ENCODE peak calls at places on chromosome 21, in five cellular contexts. One of them, this sample, is unnamed.

GRCh38 chr21:18274370-18274769 is 29.7 kb downstream of the CHODL start:
- DNase-seq in germinal center: no peak
- DNase-seq in iPS-NIHi11: no peak
- DNase-seq in heart left ventricle: no peak
- DNase-seq in immature natural killer cell: no peak
- DNase-seq in this sample: no peak

GRCh38 chr21:35565204-35565611 is 495.1 kb downstream of the SETD4 start:
- DNase-seq in immature natural killer cell: no peak
- DNase-seq in heart left ventricle: peak; percentile 70
- DNase-seq in germinal center: no peak
- DNase-seq in iPS-NIHi11: peak; percentile 7
- DNase-seq in this sample: peak; percentile 88

GRCh38 chr21:42238185-42238934 is 19.4 kb downstream of the ABCG1 start:
- DNase-seq in germinal center: no peak
- DNase-seq in immature natural killer cell: peak; percentile 65
- DNase-seq in heart left ventricle: no peak
- DNase-seq in iPS-NIHi11: no peak
- DNase-seq in this sample: no peak

GRCh38 chr21:45581322-45581712 is 39.1 kb upstream of the SLC19A1 start:
- DNase-seq in germinal center: no peak
- DNase-seq in heart left ventricle: no peak
- DNase-seq in immature natural killer cell: no peak
- DNase-seq in iPS-NIHi11: no peak
- DNase-seq in this sample: no peak

GRCh38 chr21:36725793-36726386 is 27.0 kb downstream of the SIM2 start:
- DNase-seq in iPS-NIHi11: no peak
- DNase-seq in germinal center: no peak
- DNase-seq in immature natural killer cell: no peak
- DNase-seq in heart left ventricle: no peak
- DNase-seq in this sample: no peak

GRCh38 chr21:33817663-33818433 is 97.8 kb downstream of the ATP5PO start:
- DNase-seq in heart left ventricle: no peak
- DNase-seq in iPS-NIHi11: no peak
- DNase-seq in immature natural killer cell: no peak
- DNase-seq in germinal center: no peak
- DNase-seq in this sample: peak; percentile 29

GRCh38 chr21:28705616-28706015 is 287.1 kb downstream of the LTN1 start:
- DNase-seq in germinal center: no peak
- DNase-seq in immature natural killer cell: no peak
- DNase-seq in iPS-NIHi11: no peak
- DNase-seq in heart left ventricle: no peak
- DNase-seq in this sample: peak; percentile 31

GRCh38 chr21:32597205-32597604 is 11.9 kb upstream of the TCP10L start:
- DNase-seq in immature natural killer cell: no peak
- DNase-seq in germinal center: no peak
- DNase-seq in iPS-NIHi11: no peak
- DNase-seq in heart left ventricle: no peak
- DNase-seq in this sample: peak; percentile 94

GRCh38 chr21:33384851-33385331 is 18.3 kb upstream of the IFNGR2 start:
- DNase-seq in germinal center: no peak
- DNase-seq in heart left ventricle: no peak
- DNase-seq in immature natural killer cell: peak; percentile 88
- DNase-seq in iPS-NIHi11: no peak
- DNase-seq in this sample: no peak

GRCh38 chr21:46211786-46212720 is 16.5 kb downstream of the LSS start:
- DNase-seq in heart left ventricle: no peak
- DNase-seq in iPS-NIHi11: no peak
- DNase-seq in immature natural killer cell: no peak
- DNase-seq in germinal center: no peak
- DNase-seq in this sample: no peak

GRCh38 chr21:33541105-33541711 is 709 bp downstream of the GART start:
- DNase-seq in heart left ventricle: no peak
- DNase-seq in iPS-NIHi11: no peak
- DNase-seq in immature natural killer cell: no peak
- DNase-seq in germinal center: peak; percentile 26
- DNase-seq in this sample: peak; percentile 18

GRCh38 chr21:39430016-39430415 is 15.6 kb downstream of the LCA5L start:
- DNase-seq in immature natural killer cell: no peak
- DNase-seq in iPS-NIHi11: no peak
- DNase-seq in heart left ventricle: no peak
- DNase-seq in germinal center: no peak
- DNase-seq in this sample: no peak

GRCh38 chr21:34220556-34221195 is 143.1 kb upstream of the KCNE2 start:
- DNase-seq in germinal center: no peak
- DNase-seq in iPS-NIHi11: no peak
- DNase-seq in immature natural killer cell: no peak
- DNase-seq in heart left ventricle: no peak
- DNase-seq in this sample: no peak

GRCh38 chr21:15264084-15264483 is 199.3 kb upstream of the NRIP1 start:
- DNase-seq in germinal center: no peak
- DNase-seq in immature natural killer cell: no peak
- DNase-seq in heart left ventricle: no peak
- DNase-seq in iPS-NIHi11: no peak
- DNase-seq in this sample: no peak

GRCh38 chr21:35475768-35476167 is 426.7 kb upstream of the RUNX1 start:
- DNase-seq in heart left ventricle: no peak
- DNase-seq in iPS-NIHi11: no peak
- DNase-seq in immature natural killer cell: no peak
- DNase-seq in germinal center: no peak
- DNase-seq in this sample: peak; percentile 80

GRCh38 chr21:42121792-42122191 is 50.7 kb downstream of the UMODL1 start:
- DNase-seq in immature natural killer cell: no peak
- DNase-seq in heart left ventricle: no peak
- DNase-seq in iPS-NIHi11: no peak
- DNase-seq in germinal center: no peak
- DNase-seq in this sample: no peak

GRCh38 chr21:41772351-41773080 is 5.7 kb upstream of the RIPK4 start:
- DNase-seq in immature natural killer cell: no peak
- DNase-seq in germinal center: no peak
- DNase-seq in heart left ventricle: no peak
- DNase-seq in iPS-NIHi11: no peak
- DNase-seq in this sample: no peak

GRCh38 chr21:23438081-23438480 is 2169.2 kb downstream of the MRPL39 start:
- DNase-seq in immature natural killer cell: no peak
- DNase-seq in iPS-NIHi11: no peak
- DNase-seq in germinal center: no peak
- DNase-seq in heart left ventricle: no peak
- DNase-seq in this sample: no peak

GRCh38 chr21:44706706-44707615 is 4.4 kb downstream of the TSPEAR start:
- DNase-seq in germinal center: no peak
- DNase-seq in iPS-NIHi11: no peak
- DNase-seq in heart left ventricle: no peak
- DNase-seq in immature natural killer cell: no peak
- DNase-seq in this sample: no peak

GRCh38 chr21:39703578-39703977 is 41.4 kb upstream of the IGSF5 start:
- DNase-seq in iPS-NIHi11: no peak
- DNase-seq in heart left ventricle: no peak
- DNase-seq in germinal center: no peak
- DNase-seq in immature natural killer cell: no peak
- DNase-seq in this sample: no peak

GRCh38 chr21:14358775-14359174 is 24.2 kb downstream of the HSPA13 start:
- DNase-seq in immature natural killer cell: no peak
- DNase-seq in germinal center: no peak
- DNase-seq in heart left ventricle: no peak
- DNase-seq in iPS-NIHi11: no peak
- DNase-seq in this sample: peak; percentile 4

GRCh38 chr21:18725653-18726052 is 322.1 kb upstream of the TMPRSS15 start:
- DNase-seq in immature natural killer cell: no peak
- DNase-seq in heart left ventricle: no peak
- DNase-seq in iPS-NIHi11: peak; percentile 29
- DNase-seq in germinal center: no peak
- DNase-seq in this sample: no peak

GRCh38 chr21:40208960-40209359 is 341.7 kb downstream of the PCP4 start:
- DNase-seq in iPS-NIHi11: no peak
- DNase-seq in germinal center: no peak
- DNase-seq in heart left ventricle: no peak
- DNase-seq in immature natural killer cell: no peak
- DNase-seq in this sample: no peak

GRCh38 chr21:46214478-46215340 is 13.9 kb downstream of the LSS start:
- DNase-seq in iPS-NIHi11: no peak
- DNase-seq in immature natural killer cell: no peak
- DNase-seq in heart left ventricle: no peak
- DNase-seq in germinal center: no peak
- DNase-seq in this sample: no peak

GRCh38 chr21:38533887-38534286 is 35.6 kb upstream of the ERG start:
- DNase-seq in immature natural killer cell: no peak
- DNase-seq in iPS-NIHi11: no peak
- DNase-seq in heart left ventricle: no peak
- DNase-seq in germinal center: no peak
- DNase-seq in this sample: no peak

GRCh38 chr21:44947111-44947929 is 7.5 kb downstream of the SLX9 start:
- DNase-seq in iPS-NIHi11: no peak
- DNase-seq in heart left ventricle: peak; percentile 66
- DNase-seq in germinal center: no peak
- DNase-seq in immature natural killer cell: no peak
- DNase-seq in this sample: no peak

GRCh38 chr21:33377221-33377620 is 26.0 kb upstream of the IFNGR2 start:
- DNase-seq in heart left ventricle: no peak
- DNase-seq in germinal center: no peak
- DNase-seq in iPS-NIHi11: no peak
- DNase-seq in immature natural killer cell: no peak
- DNase-seq in this sample: no peak

GRCh38 chr21:31538821-31539220 is 120.7 kb upstream of the SOD1 start:
- DNase-seq in iPS-NIHi11: no peak
- DNase-seq in immature natural killer cell: no peak
- DNase-seq in heart left ventricle: no peak
- DNase-seq in germinal center: no peak
- DNase-seq in this sample: no peak

GRCh38 chr21:34075760-34076159 is 2.4 kb downstream of the MRPS6 start:
- DNase-seq in heart left ventricle: no peak
- DNase-seq in germinal center: no peak
- DNase-seq in iPS-NIHi11: no peak
- DNase-seq in immature natural killer cell: no peak
- DNase-seq in this sample: no peak

GRCh38 chr21:46160563-46161179 is 5.3 kb upstream of the FTCD start:
- DNase-seq in heart left ventricle: peak; percentile 21
- DNase-seq in immature natural killer cell: no peak
- DNase-seq in iPS-NIHi11: no peak
- DNase-seq in germinal center: no peak
- DNase-seq in this sample: peak; percentile 10

GRCh38 chr21:34020005-34020847 is 53.2 kb upstream of the MRPS6 start:
- DNase-seq in immature natural killer cell: no peak
- DNase-seq in heart left ventricle: peak; percentile 29
- DNase-seq in iPS-NIHi11: no peak
- DNase-seq in germinal center: peak; percentile 54
- DNase-seq in this sample: no peak

GRCh38 chr21:34970566-34970965 is 78.5 kb downstream of the RUNX1 start:
- DNase-seq in heart left ventricle: no peak
- DNase-seq in iPS-NIHi11: no peak
- DNase-seq in germinal center: no peak
- DNase-seq in immature natural killer cell: no peak
- DNase-seq in this sample: no peak

GRCh38 chr21:44579056-44579832 is 1.2 kb downstream of the KRTAP10-5 start:
- DNase-seq in iPS-NIHi11: no peak
- DNase-seq in heart left ventricle: no peak
- DNase-seq in immature natural killer cell: no peak
- DNase-seq in germinal center: no peak
- DNase-seq in this sample: no peak

GRCh38 chr21:29034678-29035077 is 10.2 kb downstream of the USP16 start:
- DNase-seq in iPS-NIHi11: no peak
- DNase-seq in heart left ventricle: no peak
- DNase-seq in immature natural killer cell: no peak
- DNase-seq in germinal center: no peak
- DNase-seq in this sample: no peak

This sample was measured in cardiac fibroblast.